ENCODE peak calls at places on chromosome 21, in five cellular contexts. J is transverse colon; H is CD4-positive, alpha-beta T cell; V is pancreas; C is GM20000. A is an unnamed sample.

GRCh38 chr21:44682580-44683151 is 703 bp upstream of the KRTAP12-1 start:
- DNase-seq in H (no peak), C (no peak), V (no peak), J (no peak), A (no peak)

GRCh38 chr21:14403681-14404318 is 20.9 kb upstream of the HSPA13 start:
- DNase-seq in C (peak), V (no peak), J (no peak), H (no peak), A (no peak)

GRCh38 chr21:44601596-44602473 is 1.4 kb downstream of the KRTAP10-7 start:
- DNase-seq in C (no peak), H (no peak), V (no peak), J (no peak), A (no peak)

GRCh38 chr21:37681711-37682110 is 234.5 kb downstream of the KCNJ6 start:
- DNase-seq in H (no peak), C (no peak), J (no peak), V (no peak), A (no peak)

GRCh38 chr21:43994085-43994484 is 18.0 kb upstream of the TRAPPC10 start:
- DNase-seq in V (no peak), C (no peak), J (no peak), H (no peak), A (no peak)

GRCh38 chr21:21290751-21291150 is 292.5 kb downstream of the NCAM2 start:
- DNase-seq in V (no peak), H (no peak), C (no peak), J (no peak), A (no peak)

GRCh38 chr21:31580866-31581276 is 78.6 kb upstream of the SOD1 start:
- DNase-seq in C (peak), H (peak), J (peak), V (peak), A (peak)

GRCh38 chr21:31872452-31873274 is at the start of gene HUNK:
- DNase-seq in H (no peak), V (peak), J (peak), C (peak), A (peak)

GRCh38 chr21:37904879-37905278 is 11.4 kb downstream of the KCNJ6 start:
- DNase-seq in J (no peak), V (no peak), C (no peak), H (no peak), A (no peak)

GRCh38 chr21:31660134-31660565 is 657 bp downstream of the SOD1 start:
- DNase-seq in C (no peak), J (peak), V (peak), H (peak), A (no peak)

GRCh38 chr21:14454642-14455009 is 71.7 kb upstream of the HSPA13 start:
- DNase-seq in C (peak), H (no peak), J (no peak), V (no peak), A (no peak)

GRCh38 chr21:39153842-39154241 is 29.4 kb downstream of the PSMG1 start:
- DNase-seq in H (no peak), J (no peak), V (no peak), C (no peak), A (no peak)

GRCh38 chr21:29092102-29092959 is 18.9 kb upstream of the CCT8 start:
- DNase-seq in V (no peak), H (no peak), J (no peak), C (no peak), A (no peak)
- TF ChIP-seq CTCF in V (no peak), H (no peak), J (no peak), C (no peak), A (no peak)

GRCh38 chr21:46634966-46635323 is 529 bp upstream of the PRMT2 start:
- DNase-seq in V (no peak), J (no peak), H (no peak), C (peak), A (no peak)
- TF ChIP-seq CTCF in V (no peak), J (no peak), H (no peak), C (no peak), A (no peak)

GRCh38 chr21:33078907-33079582 is 9.1 kb downstream of the OLIG1 start:
- DNase-seq in J (no peak), C (peak), H (no peak), V (no peak), A (no peak)
- TF ChIP-seq CTCF in J (no peak), C (no peak), H (no peak), V (no peak), A (no peak)

GRCh38 chr21:35337573-35337972 is 288.5 kb upstream of the RUNX1 start:
- DNase-seq in C (no peak), V (no peak), H (no peak), J (no peak), A (no peak)

GRCh38 chr21:35342440-35342839 is 293.3 kb upstream of the RUNX1 start:
- DNase-seq in C (peak), J (no peak), V (no peak), H (no peak), A (no peak)

GRCh38 chr21:35338881-35339632 is 290.0 kb upstream of the RUNX1 start:
- DNase-seq in J (no peak), H (no peak), V (no peak), C (no peak), A (no peak)

GRCh38 chr21:35338281-35338680 is 289.2 kb upstream of the RUNX1 start:
- DNase-seq in C (no peak), H (no peak), J (no peak), V (no peak), A (no peak)

DNA sequence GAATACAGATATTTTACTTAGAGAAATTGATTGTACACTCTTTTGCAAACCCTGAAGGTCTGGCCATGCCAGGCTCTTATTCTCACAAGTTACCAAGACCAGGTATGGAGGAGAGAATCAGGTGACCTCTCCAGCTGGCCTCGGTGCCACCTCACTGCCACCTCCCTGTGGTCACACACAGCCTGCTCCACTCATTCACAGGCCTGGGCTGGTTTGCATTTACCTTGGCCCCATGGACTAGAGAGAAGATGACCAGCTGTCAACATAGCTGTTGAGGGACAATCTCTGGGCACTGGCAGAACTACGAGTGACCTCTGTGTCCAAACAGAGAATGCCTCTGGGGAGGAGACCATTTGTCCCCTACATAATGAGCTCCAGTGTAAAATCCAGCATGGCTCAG is 291.2 kb upstream of the RUNX1 start:
- DNase-seq in C (no peak), V (no peak), J (peak), H (no peak), A (peak)
- TF ChIP-seq CTCF in C (no peak), V (no peak), J (peak), H (peak), A (no peak)

GRCh38 chr21:34871026-34871908 is 177.8 kb downstream of the RUNX1 start:
- DNase-seq in H (no peak), J (no peak), V (no peak), C (no peak), A (no peak)
- TF ChIP-seq CTCF in H (no peak), J (no peak), V (no peak), C (no peak), A (no peak)

GRCh38 chr21:26909972-26910371 is 56.9 kb downstream of the ADAMTS5 start:
- DNase-seq in V (no peak), J (no peak), H (no peak), C (no peak), A (no peak)
- TF ChIP-seq CTCF in V (no peak), J (no peak), H (no peak), C (no peak), A (no peak)

GRCh38 chr21:35048706-35049617 is at the start of gene RUNX1:
- DNase-seq in V (no peak), J (peak), H (peak), C (peak), A (peak)
- TF ChIP-seq CTCF in V (no peak), J (no peak), H (no peak), C (no peak), A (peak)

GRCh38 chr21:41932191-41932575 is 21.6 kb downstream of the C2CD2 start:
- DNase-seq in J (no peak), C (no peak), H (no peak), V (no peak), A (no peak)
- TF ChIP-seq CTCF in J (no peak), C (no peak), H (no peak), V (no peak), A (no peak)

DNA sequence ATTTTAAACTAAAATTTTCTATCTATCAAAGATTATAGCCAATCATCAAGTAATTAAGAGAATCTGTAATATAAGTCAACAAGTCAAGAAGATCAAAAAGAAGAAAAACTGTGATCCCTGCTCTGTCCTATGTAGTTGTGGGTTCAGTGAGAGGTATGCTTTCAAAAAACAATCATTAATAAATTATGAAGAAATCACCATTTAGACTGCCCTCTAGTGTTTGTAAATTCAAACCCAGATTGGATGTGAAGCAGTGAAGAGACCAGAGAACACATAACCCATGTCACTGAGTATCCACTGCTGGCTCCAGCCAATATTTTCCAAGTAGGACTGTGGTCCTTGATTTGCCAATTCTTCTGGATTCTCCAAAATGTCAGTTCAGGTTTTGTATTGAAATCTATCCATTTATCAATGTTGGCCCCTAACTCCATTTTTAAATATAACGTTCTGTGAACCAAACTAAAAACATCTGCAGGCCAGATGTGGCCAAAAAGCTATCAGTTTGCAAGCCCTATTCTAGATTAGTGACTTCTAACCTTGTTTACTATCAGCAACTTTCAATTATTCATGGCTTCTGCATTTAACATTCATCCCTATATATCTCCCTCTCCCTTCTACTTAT is 467.5 kb upstream of the CXADR start:
- DNase-seq in J (no peak), V (no peak), H (no peak), C (no peak), A (no peak)
- TF ChIP-seq CTCF in J (peak), V (peak), H (no peak), C (no peak), A (peak)

GRCh38 chr21:16460936-16461335 is 731.2 kb downstream of the USP25 start:
- DNase-seq in J (no peak), V (no peak), C (no peak), H (no peak), A (no peak)
- TF ChIP-seq CTCF in J (no peak), V (no peak), C (no peak), H (no peak), A (no peak)